ENCODE peak calls at places on chromosomes 7 and 10, in seven cellular contexts. U is heart left ventricle; M is hippocampal formation; K is left ventricle myocardium inferior; H is NCI-H1092 treated with DMSO at 0.1 percent for 48 hours; R is activated naive CD4-positive, alpha-beta T cell; T is HT-29. E is an unnamed sample.

GRCh38 chr7:140697447-140698143 is 1.1 kb downstream of the NDUFB2 start:
- DNase-seq in K (no peak), T (no peak), M (no peak), U (no peak), H (no peak), R (no peak), E (no peak)

GRCh38 chr10:124030711-124031110 is 62.7 kb downstream of the CHST15 start:
- DNase-seq in H (no peak), T (no peak), R (no peak), M (no peak), U (no peak), K (no peak), E (no peak)

GRCh38 chr7:146655928-146656797 is 539.6 kb downstream of the CNTNAP2 start:
- DNase-seq in U (no peak), T (peak), K (no peak), R (no peak), H (peak), M (no peak), E (peak)

GRCh38 chr7:98115746-98116525 is 9.3 kb downstream of the LMTK2 start:
- DNase-seq in K (no peak), T (no peak), M (no peak), H (no peak), R (no peak), U (no peak), E (no peak)

GRCh38 chr7:98090116-98090515 is 16.5 kb upstream of the LMTK2 start:
- DNase-seq in T (no peak), R (no peak), H (no peak), U (no peak), K (no peak), M (no peak), E (no peak)

GRCh38 chr7:53768191-53768590 is 732.8 kb downstream of the POM121L12 start:
- DNase-seq in M (peak), R (no peak), U (no peak), T (no peak), H (no peak), K (no peak), E (no peak)

GRCh38 chr10:97713351-97713827 is at the start of gene MARVELD1:
- DNase-seq in R (no peak), T (peak), H (peak), K (peak), U (peak), M (no peak), E (no peak)

GRCh38 chr10:17528296-17528862 is 74.0 kb upstream of the ST8SIA6 start:
- DNase-seq in H (no peak), U (no peak), T (no peak), R (no peak), K (no peak), M (no peak), E (no peak)

GRCh38 chr10:71740069-71740468 is 20.5 kb upstream of the C10orf105 start:
- DNase-seq in R (no peak), K (no peak), T (no peak), U (no peak), H (no peak), M (no peak), E (no peak)

GRCh38 chr10:18665815-18666558 is 6.8 kb downstream of the ARL5B start:
- DNase-seq in R (no peak), T (no peak), M (no peak), U (no peak), H (no peak), K (no peak), E (no peak)